ENCODE peak calls at places on chromosomes 13 and 19, in six cellular contexts. E is transverse colon, J is HFF-Myc, H is EL, O is GM12865, A is HTR-8/SVneo. L is an unnamed sample.

GRCh38 chr13:23986619-23987018 is 89.3 kb upstream of the C1QTNF9B start:
- DNase-seq in O (no peak), A (no peak), J (no peak), E (no peak), H (peak), L (no peak)

GRCh38 chr13:67934615-67935330 is 704.6 kb upstream of the PCDH9 start:
- DNase-seq in J (no peak), A (no peak), H (no peak), O (no peak), E (no peak), L (no peak)

GRCh38 chr19:40530091-40530901 is 46.4 kb upstream of the SHKBP1 start:
- DNase-seq in H (no peak), O (no peak), E (no peak), J (no peak), A (peak), L (no peak)

GRCh38 chr19:35257113-35257461 is 8.3 kb downstream of the LSR start:
- DNase-seq in O (no peak), A (no peak), E (no peak), H (no peak), J (no peak), L (no peak)

GRCh38 chr13:41008349-41008980 is 10.7 kb downstream of the ELF1 start:
- DNase-seq in O (peak), E (no peak), H (peak), J (no peak), A (peak), L (no peak)

GRCh38 chr13:31686660-31687430 is 52.5 kb upstream of the RXFP2 start:
- DNase-seq in A (no peak), J (no peak), E (no peak), H (peak), O (no peak), L (no peak)

GRCh38 chr19:19262190-19263057 is 10.7 kb downstream of the TM6SF2 start:
- DNase-seq in J (no peak), E (no peak), O (no peak), A (no peak), H (no peak), L (no peak)

GRCh38 chr19:1441677-1442438 is 3.7 kb downstream of the RPS15 start:
- DNase-seq in J (no peak), A (no peak), H (no peak), O (no peak), E (no peak), L (no peak)

GRCh38 chr19:23917856-23918255 is 3.2 kb downstream of the ZNF726 start:
- DNase-seq in J (no peak), O (no peak), E (no peak), H (no peak), A (no peak), L (no peak)

GRCh38 chr19:40223135-40223822 is 3.2 kb downstream of the CCNP start:
- DNase-seq in H (no peak), J (no peak), E (peak), A (no peak), O (no peak), L (no peak)

GRCh38 chr13:83884141-83884540 is 1.9 kb upstream of the SLITRK1 start:
- DNase-seq in O (no peak), A (no peak), J (no peak), E (no peak), H (peak), L (no peak)

GRCh38 chr13:35888327-35888940 is 242.7 kb downstream of the DCLK1 start:
- DNase-seq in E (no peak), J (no peak), A (no peak), H (no peak), O (no peak), L (no peak)

GRCh38 chr13:45372189-45373115 is 31.5 kb upstream of the TPT1 start:
- DNase-seq in H (no peak), J (peak), E (no peak), A (no peak), O (no peak), L (no peak)

GRCh38 chr13:100588350-100589177 is at the start of gene GGACT:
- DNase-seq in H (peak), A (peak), E (peak), O (peak), J (no peak), L (peak)

GRCh38 chr13:95217920-95218830 is 83.1 kb downstream of the ABCC4 start:
- DNase-seq in A (no peak), E (no peak), H (no peak), J (no peak), O (no peak), L (no peak)

GRCh38 chr13:67075239-67075638 is 154.9 kb downstream of the PCDH9 start:
- DNase-seq in H (peak), J (peak), A (no peak), E (no peak), O (no peak), L (no peak)

GRCh38 chr19:38538793-38539528 is 78.8 kb downstream of the MAP4K1 start:
- DNase-seq in O (peak), J (no peak), H (no peak), A (no peak), E (no peak), L (no peak)

GRCh38 chr19:3175761-3176714 is 2.5 kb upstream of the S1PR4 start:
- DNase-seq in H (peak), E (peak), A (no peak), J (peak), O (peak), L (no peak)

GRCh38 chr13:32036131-32036695 is 4.6 kb downstream of the FRY start:
- DNase-seq in E (peak), J (no peak), O (no peak), H (no peak), A (no peak), L (no peak)

GRCh38 chr19:2547721-2548120 is 71.8 kb downstream of the GADD45B start:
- DNase-seq in O (no peak), H (no peak), E (no peak), J (no peak), A (no peak), L (no peak)

GRCh38 chr19:43699506-43700367 is 16.1 kb upstream of the IRGC start:
- DNase-seq in H (peak), J (peak), E (peak), A (no peak), O (no peak), L (no peak)

GRCh38 chr19:53772943-53773342 is 51.2 kb downstream of the NLRP12 start:
- DNase-seq in O (peak), H (peak), A (peak), J (peak), E (peak), L (peak)

GRCh38 chr13:109419896-109420295 is 366.5 kb downstream of the IRS2 start:
- DNase-seq in O (no peak), H (no peak), A (no peak), J (no peak), E (no peak), L (no peak)